ENCODE peak calls at places on chromosomes 16 and 17, in six cellular contexts. U is HL-60, G is A549, L is HepG2, S is K562, K is GM23338. C is an unnamed sample.
A peak's percentile ranks its signal among the peaks of the same experiment; 100 is the strongest.

GRCh38 chr17:62923515-62924150 is 42.4 kb upstream of the TANC2 start:
- DNase-seq in U (no peak), G (no peak), L (no peak), S (no peak), K (no peak), C (peak; percentile 77)

GRCh38 chr16:55552621-55553020 is 13.9 kb upstream of the CAPNS2 start:
- DNase-seq in U (no peak), G (peak; percentile 7), L (no peak), S (no peak), K (no peak), C (no peak)

GRCh38 chr16:30006095-30006473 is 4.7 kb downstream of the DOC2A start:
- DNase-seq in U (no peak), G (no peak), L (no peak), S (no peak), K (no peak), C (no peak)

GRCh38 chr16:10156111-10156510 is 26.1 kb downstream of the GRIN2A start:
- DNase-seq in U (no peak), G (no peak), L (no peak), S (no peak), K (no peak), C (no peak)

GRCh38 chr16:70428178-70428998 is 10.5 kb downstream of the ST3GAL2 start:
- DNase-seq in U (peak; percentile 96), G (peak; percentile 96), L (peak; percentile 100), S (peak; percentile 90), K (peak; percentile 86), C (peak; percentile 85)

GRCh38 chr16:13110124-13110796 is 208.9 kb downstream of the SHISA9 start:
- DNase-seq in U (no peak), G (peak; percentile 54), L (peak; percentile 99), S (no peak), K (peak; percentile 86), C (no peak)

GRCh38 chr16:1345651-1346421 is 5.8 kb downstream of the TSR3 start:
- DNase-seq in U (no peak), G (no peak), L (no peak), S (no peak), K (no peak), C (no peak)

GRCh38 chr16:80791411-80791810 is 13.0 kb downstream of the CDYL2 start:
- DNase-seq in U (no peak), G (no peak), L (no peak), S (no peak), K (no peak), C (no peak)

GRCh38 chr16:46885960-46886763 is 2.0 kb downstream of the GPT2 start:
- DNase-seq in U (no peak), G (no peak), L (no peak), S (no peak), K (peak; percentile 41), C (peak; percentile 41)

GRCh38 chr16:79770244-79771064 is 169.9 kb upstream of the MAF start:
- DNase-seq in U (peak; percentile 14), G (peak; percentile 87), L (peak; percentile 63), S (peak; percentile 99), K (peak; percentile 94), C (peak; percentile 93)

GRCh38 chr16:79772028-79772427 is 171.5 kb upstream of the MAF start:
- DNase-seq in U (no peak), G (no peak), L (no peak), S (no peak), K (no peak), C (no peak)

GRCh38 chr16:79769320-79770243 is 169.0 kb upstream of the MAF start:
- DNase-seq in U (no peak), G (no peak), L (no peak), S (no peak), K (no peak), C (no peak)

GRCh38 chr16:79767597-79768280 is 167.2 kb upstream of the MAF start:
- DNase-seq in U (no peak), G (peak; percentile 24), L (peak; percentile 40), S (no peak), K (peak; percentile 24), C (no peak)

DNA sequence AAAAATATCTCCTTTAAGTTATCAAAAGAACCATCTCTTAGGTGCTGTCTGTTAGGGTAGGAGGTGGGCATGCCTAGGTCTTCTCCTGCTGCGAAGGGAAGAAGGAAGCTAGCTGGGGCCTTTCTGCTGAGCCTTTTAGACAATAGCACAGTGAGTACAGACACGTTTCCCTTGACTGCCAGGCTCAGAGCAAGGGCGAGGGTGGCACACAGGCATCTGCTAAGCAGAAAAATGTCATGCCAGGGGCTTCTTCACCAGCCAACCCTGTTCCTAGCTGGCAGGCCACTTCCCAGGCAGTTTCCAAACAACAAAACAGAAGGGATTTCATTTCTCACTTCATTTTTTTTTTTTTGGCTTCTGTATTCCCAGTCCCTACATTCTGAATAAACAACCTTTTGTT is 168.1 kb upstream of the MAF start:
- DNase-seq in U (no peak), G (no peak), L (no peak), S (no peak), K (no peak), C (no peak)
- TF ChIP-seq REST in U (no peak), G (no peak), L (no peak), S (no peak), K (no peak), C (no peak)

DNA sequence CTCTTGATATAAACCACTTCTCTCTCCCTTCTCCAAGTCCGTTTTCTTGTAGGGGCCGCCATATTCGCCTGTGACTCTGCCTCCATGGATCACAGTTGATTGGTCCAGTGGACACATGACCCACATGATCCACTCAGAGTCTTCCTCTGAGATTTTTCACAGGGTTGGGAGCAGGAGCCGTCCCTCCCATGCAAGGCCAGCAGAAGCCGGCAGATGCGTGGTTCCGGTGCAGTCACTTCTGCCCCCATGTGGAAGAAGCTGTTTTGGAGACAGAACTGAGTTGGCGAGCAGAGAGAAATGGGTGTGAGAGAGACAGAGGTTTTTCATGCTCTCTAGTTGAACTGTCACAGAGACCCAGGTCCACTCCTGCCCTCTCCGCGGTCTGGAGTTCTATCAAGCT is 83.3 kb downstream of the C16orf95 start:
- DNase-seq in U (no peak), G (peak; percentile 36), L (peak; percentile 23), S (peak; percentile 35), K (peak; percentile 48), C (no peak)
- TF ChIP-seq REST in U (no peak), G (no peak), L (no peak), S (no peak), K (no peak), C (no peak)

GRCh38 chr17:81719410-81720266 is 7.6 kb downstream of the SLC25A10 start:
- DNase-seq in U (no peak), G (no peak), L (no peak), S (no peak), K (no peak), C (no peak)

GRCh38 chr17:81722184-81723120 is 10.4 kb downstream of the SLC25A10 start:
- DNase-seq in U (no peak), G (no peak), L (no peak), S (peak; percentile 70), K (no peak), C (peak; percentile 64)

GRCh38 chr17:81717766-81718089 is 5.6 kb downstream of the SLC25A10 start:
- DNase-seq in U (no peak), G (no peak), L (no peak), S (no peak), K (no peak), C (no peak)

GRCh38 chr17:81723651-81724209 is 11.6 kb downstream of the SLC25A10 start:
- DNase-seq in U (no peak), G (no peak), L (no peak), S (no peak), K (no peak), C (no peak)

GRCh38 chr17:81720267-81721071 is 8.4 kb downstream of the SLC25A10 start:
- DNase-seq in U (no peak), G (no peak), L (no peak), S (no peak), K (no peak), C (no peak)
- TF ChIP-seq REST in U (no peak), G (no peak), L (no peak), S (no peak), K (no peak), C (no peak)

DNA sequence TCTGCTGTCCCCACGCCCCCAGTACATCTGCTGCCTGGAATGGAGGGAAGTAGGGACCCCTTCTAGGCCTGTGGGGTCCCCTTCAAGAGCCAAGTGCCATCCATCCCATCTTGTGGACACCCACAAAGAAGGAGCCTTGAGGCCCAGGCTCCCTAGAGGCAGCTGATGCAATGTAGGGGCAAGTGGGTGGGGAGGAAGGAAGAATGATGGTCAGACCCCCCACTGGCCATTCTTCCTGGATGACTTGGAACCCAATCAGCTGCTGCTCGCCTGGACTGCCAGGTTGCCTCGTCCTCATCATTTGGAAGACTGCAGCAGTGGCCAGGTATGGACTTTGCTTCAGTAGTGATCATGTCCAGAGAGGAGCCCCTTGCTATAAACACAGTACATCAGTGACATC is 48.9 kb downstream of the SMPD3 start:
- DNase-seq in U (no peak), G (no peak), L (no peak), S (no peak), K (no peak), C (no peak)
- TF ChIP-seq REST in U (no peak), G (no peak), L (no peak), S (no peak), K (no peak), C (no peak)

GRCh38 chr16:82801361-82801760 is 174.6 kb downstream of the CDH13 start:
- DNase-seq in U (no peak), G (no peak), L (no peak), S (no peak), K (no peak), C (no peak)
- TF ChIP-seq REST in U (no peak), G (no peak), L (no peak), S (no peak), K (no peak), C (no peak)

GRCh38 chr17:7993972-7994589 is 8.3 kb upstream of the GUCY2D start:
- DNase-seq in U (no peak), G (no peak), L (no peak), S (no peak), K (no peak), C (no peak)

GRCh38 chr17:7989781-7990655 is 12.4 kb upstream of the GUCY2D start:
- DNase-seq in U (peak; percentile 78), G (peak; percentile 88), L (peak; percentile 44), S (peak; percentile 81), K (peak; percentile 95), C (peak; percentile 93)

GRCh38 chr17:7992924-7993323 is 9.5 kb upstream of the GUCY2D start:
- DNase-seq in U (no peak), G (peak; percentile 53), L (no peak), S (no peak), K (peak; percentile 42), C (no peak)

GRCh38 chr17:7988750-7989178 is 13.7 kb upstream of the GUCY2D start:
- DNase-seq in U (no peak), G (peak; percentile 89), L (peak; percentile 76), S (peak; percentile 44), K (peak; percentile 79), C (peak; percentile 74)

GRCh38 chr17:7992516-7992915 is 9.9 kb upstream of the GUCY2D start:
- DNase-seq in U (no peak), G (no peak), L (no peak), S (no peak), K (peak; percentile 12), C (no peak)
- TF ChIP-seq REST in U (no peak), G (no peak), L (no peak), S (no peak), K (no peak), C (no peak)

GRCh38 chr17:74618446-74618845 is 5.1 kb downstream of the CD300E start:
- DNase-seq in U (no peak), G (no peak), L (no peak), S (no peak), K (no peak), C (no peak)
- TF ChIP-seq REST in U (no peak), G (no peak), L (no peak), S (no peak), K (no peak), C (no peak)

GRCh38 chr17:61702450-61702849 is 111.4 kb upstream of the NACA2 start:
- DNase-seq in U (no peak), G (no peak), L (no peak), S (no peak), K (no peak), C (no peak)
- TF ChIP-seq REST in U (no peak), G (no peak), L (no peak), S (no peak), K (no peak), C (no peak)